ENCODE peak calls at places on chromosomes 13 and 19, in ten cellular contexts. One of them, this sample, is unnamed.

GRCh38 chr19:56547535-56547934 is 8.8 kb downstream of the ZFP28 start:
- DNase-seq in endothelial cell: no peak
- DNase-seq in thoracic aorta: no peak
- DNase-seq in neural crest cell: no peak
- DNase-seq in fibroblast of the aortic adventitia: no peak
- DNase-seq in right atrium auricular region: no peak
- DNase-seq in cardiac fibroblast: no peak
- DNase-seq in ascending aorta: no peak
- DNase-seq in Calu3: no peak
- DNase-seq in esophagus muscularis mucosa: no peak
- DNase-seq in this sample: no peak

GRCh38 chr13:40371531-40372125 is 294.8 kb downstream of the FOXO1 start:
- DNase-seq in endothelial cell: no peak
- DNase-seq in thoracic aorta: no peak
- DNase-seq in neural crest cell: no peak
- DNase-seq in fibroblast of the aortic adventitia: no peak
- DNase-seq in right atrium auricular region: no peak
- DNase-seq in cardiac fibroblast: no peak
- DNase-seq in ascending aorta: no peak
- DNase-seq in Calu3: no peak
- DNase-seq in esophagus muscularis mucosa: no peak
- DNase-seq in this sample: no peak

GRCh38 chr13:113427562-113428468 is 25.5 kb downstream of the ADPRHL1 start:
- DNase-seq in endothelial cell: no peak
- DNase-seq in thoracic aorta: no peak
- DNase-seq in neural crest cell: no peak
- DNase-seq in fibroblast of the aortic adventitia: peak
- DNase-seq in right atrium auricular region: no peak
- DNase-seq in cardiac fibroblast: peak
- DNase-seq in ascending aorta: no peak
- DNase-seq in Calu3: no peak
- DNase-seq in esophagus muscularis mucosa: no peak
- DNase-seq in this sample: no peak

GRCh38 chr19:43545276-43545675 is 12.3 kb downstream of the ZNF575 start:
- DNase-seq in endothelial cell: no peak
- DNase-seq in thoracic aorta: no peak
- DNase-seq in neural crest cell: no peak
- DNase-seq in fibroblast of the aortic adventitia: no peak
- DNase-seq in right atrium auricular region: no peak
- DNase-seq in cardiac fibroblast: no peak
- DNase-seq in ascending aorta: no peak
- DNase-seq in Calu3: no peak
- DNase-seq in esophagus muscularis mucosa: no peak
- DNase-seq in this sample: no peak

GRCh38 chr13:53782400-53783030 is 753.9 kb downstream of the OLFM4 start:
- DNase-seq in endothelial cell: peak
- DNase-seq in thoracic aorta: no peak
- DNase-seq in neural crest cell: peak
- DNase-seq in fibroblast of the aortic adventitia: peak
- DNase-seq in right atrium auricular region: no peak
- DNase-seq in cardiac fibroblast: peak
- DNase-seq in ascending aorta: no peak
- DNase-seq in Calu3: peak
- DNase-seq in esophagus muscularis mucosa: no peak
- DNase-seq in this sample: peak

GRCh38 chr19:55377356-55378131 is 918 bp downstream of the TMEM190 start:
- DNase-seq in endothelial cell: no peak
- DNase-seq in thoracic aorta: no peak
- DNase-seq in neural crest cell: no peak
- DNase-seq in fibroblast of the aortic adventitia: no peak
- DNase-seq in right atrium auricular region: no peak
- DNase-seq in cardiac fibroblast: no peak
- DNase-seq in ascending aorta: no peak
- DNase-seq in Calu3: no peak
- DNase-seq in esophagus muscularis mucosa: no peak
- DNase-seq in this sample: no peak

GRCh38 chr19:10339380-10339960 is at the start of gene ICAM3:
- DNase-seq in endothelial cell: no peak
- DNase-seq in thoracic aorta: no peak
- DNase-seq in neural crest cell: no peak
- DNase-seq in fibroblast of the aortic adventitia: no peak
- DNase-seq in right atrium auricular region: no peak
- DNase-seq in cardiac fibroblast: no peak
- DNase-seq in ascending aorta: no peak
- DNase-seq in Calu3: no peak
- DNase-seq in esophagus muscularis mucosa: no peak
- DNase-seq in this sample: no peak

GRCh38 chr13:59531571-59532091 is 632.1 kb downstream of the DIAPH3 start:
- DNase-seq in endothelial cell: peak
- DNase-seq in thoracic aorta: peak
- DNase-seq in neural crest cell: no peak
- DNase-seq in fibroblast of the aortic adventitia: peak
- DNase-seq in right atrium auricular region: peak
- DNase-seq in cardiac fibroblast: peak
- DNase-seq in ascending aorta: no peak
- DNase-seq in Calu3: peak
- DNase-seq in esophagus muscularis mucosa: no peak
- DNase-seq in this sample: no peak

GRCh38 chr13:97341135-97341534 is 92.8 kb upstream of the RAP2A start:
- DNase-seq in endothelial cell: no peak
- DNase-seq in thoracic aorta: no peak
- DNase-seq in neural crest cell: no peak
- DNase-seq in fibroblast of the aortic adventitia: no peak
- DNase-seq in right atrium auricular region: no peak
- DNase-seq in cardiac fibroblast: no peak
- DNase-seq in ascending aorta: no peak
- DNase-seq in Calu3: no peak
- DNase-seq in esophagus muscularis mucosa: no peak
- DNase-seq in this sample: no peak

GRCh38 chr19:3821857-3822364 is 35.7 kb upstream of the MATK start:
- DNase-seq in endothelial cell: peak
- DNase-seq in thoracic aorta: no peak
- DNase-seq in neural crest cell: peak
- DNase-seq in fibroblast of the aortic adventitia: peak
- DNase-seq in right atrium auricular region: peak
- DNase-seq in cardiac fibroblast: peak
- DNase-seq in ascending aorta: no peak
- DNase-seq in Calu3: peak
- DNase-seq in esophagus muscularis mucosa: no peak
- DNase-seq in this sample: peak

GRCh38 chr13:112576191-112576590 is 11.8 kb downstream of the TUBGCP3 start:
- DNase-seq in endothelial cell: no peak
- DNase-seq in thoracic aorta: no peak
- DNase-seq in neural crest cell: no peak
- DNase-seq in fibroblast of the aortic adventitia: no peak
- DNase-seq in right atrium auricular region: no peak
- DNase-seq in cardiac fibroblast: no peak
- DNase-seq in ascending aorta: no peak
- DNase-seq in Calu3: no peak
- DNase-seq in esophagus muscularis mucosa: no peak
- DNase-seq in this sample: no peak

GRCh38 chr13:48066310-48066989 is 28.5 kb downstream of the MED4 start:
- DNase-seq in endothelial cell: no peak
- DNase-seq in thoracic aorta: no peak
- DNase-seq in neural crest cell: no peak
- DNase-seq in fibroblast of the aortic adventitia: peak
- DNase-seq in right atrium auricular region: no peak
- DNase-seq in cardiac fibroblast: peak
- DNase-seq in ascending aorta: no peak
- DNase-seq in Calu3: no peak
- DNase-seq in esophagus muscularis mucosa: no peak
- DNase-seq in this sample: no peak

GRCh38 chr19:11324079-11324661 is 15.3 kb downstream of the RAB3D start:
- DNase-seq in endothelial cell: no peak
- DNase-seq in thoracic aorta: peak
- DNase-seq in neural crest cell: no peak
- DNase-seq in fibroblast of the aortic adventitia: peak
- DNase-seq in right atrium auricular region: peak
- DNase-seq in cardiac fibroblast: peak
- DNase-seq in ascending aorta: peak
- DNase-seq in Calu3: peak
- DNase-seq in esophagus muscularis mucosa: no peak
- DNase-seq in this sample: no peak

GRCh38 chr13:111314852-111315251 is 5.6 kb upstream of the TEX29 start:
- DNase-seq in endothelial cell: no peak
- DNase-seq in thoracic aorta: no peak
- DNase-seq in neural crest cell: no peak
- DNase-seq in fibroblast of the aortic adventitia: no peak
- DNase-seq in right atrium auricular region: no peak
- DNase-seq in cardiac fibroblast: no peak
- DNase-seq in ascending aorta: no peak
- DNase-seq in Calu3: no peak
- DNase-seq in esophagus muscularis mucosa: no peak
- DNase-seq in this sample: no peak

GRCh38 chr13:66225071-66225470 is 1005.1 kb downstream of the PCDH9 start:
- DNase-seq in endothelial cell: no peak
- DNase-seq in thoracic aorta: no peak
- DNase-seq in neural crest cell: no peak
- DNase-seq in fibroblast of the aortic adventitia: no peak
- DNase-seq in right atrium auricular region: no peak
- DNase-seq in cardiac fibroblast: no peak
- DNase-seq in ascending aorta: no peak
- DNase-seq in Calu3: no peak
- DNase-seq in esophagus muscularis mucosa: no peak
- DNase-seq in this sample: no peak

GRCh38 chr13:40981949-40982348 is 37.2 kb downstream of the ELF1 start:
- DNase-seq in endothelial cell: no peak
- DNase-seq in thoracic aorta: no peak
- DNase-seq in neural crest cell: no peak
- DNase-seq in fibroblast of the aortic adventitia: no peak
- DNase-seq in right atrium auricular region: no peak
- DNase-seq in cardiac fibroblast: no peak
- DNase-seq in ascending aorta: no peak
- DNase-seq in Calu3: no peak
- DNase-seq in esophagus muscularis mucosa: no peak
- DNase-seq in this sample: no peak

GRCh38 chr13:88656751-88657150 is 985.6 kb downstream of the SLITRK5 start:
- DNase-seq in endothelial cell: no peak
- DNase-seq in thoracic aorta: no peak
- DNase-seq in neural crest cell: no peak
- DNase-seq in fibroblast of the aortic adventitia: no peak
- DNase-seq in right atrium auricular region: no peak
- DNase-seq in cardiac fibroblast: no peak
- DNase-seq in ascending aorta: no peak
- DNase-seq in Calu3: peak
- DNase-seq in esophagus muscularis mucosa: no peak
- DNase-seq in this sample: no peak

GRCh38 chr19:8575467-8575997 is 1.7 kb downstream of the MYO1F start:
- DNase-seq in endothelial cell: no peak
- DNase-seq in thoracic aorta: no peak
- DNase-seq in neural crest cell: no peak
- DNase-seq in fibroblast of the aortic adventitia: peak
- DNase-seq in right atrium auricular region: no peak
- DNase-seq in cardiac fibroblast: peak
- DNase-seq in ascending aorta: no peak
- DNase-seq in Calu3: no peak
- DNase-seq in esophagus muscularis mucosa: no peak
- DNase-seq in this sample: no peak

GRCh38 chr19:40235238-40236025 is 8.9 kb upstream of the CCNP start:
- DNase-seq in endothelial cell: no peak
- DNase-seq in thoracic aorta: no peak
- DNase-seq in neural crest cell: no peak
- DNase-seq in fibroblast of the aortic adventitia: no peak
- DNase-seq in right atrium auricular region: no peak
- DNase-seq in cardiac fibroblast: no peak
- DNase-seq in ascending aorta: no peak
- DNase-seq in Calu3: no peak
- DNase-seq in esophagus muscularis mucosa: no peak
- DNase-seq in this sample: no peak
- TF ChIP-seq CTCF in endothelial cell: no peak
- TF ChIP-seq CTCF in thoracic aorta: no peak
- TF ChIP-seq CTCF in neural crest cell: peak
- TF ChIP-seq CTCF in fibroblast of the aortic adventitia: no peak
- TF ChIP-seq CTCF in right atrium auricular region: no peak
- TF ChIP-seq CTCF in cardiac fibroblast: peak
- TF ChIP-seq CTCF in ascending aorta: no peak
- TF ChIP-seq CTCF in Calu3: no peak
- TF ChIP-seq CTCF in esophagus muscularis mucosa: no peak
- TF ChIP-seq CTCF in this sample: peak

GRCh38 chr13:110306340-110306959 is 507 bp downstream of the COL4A1 start:
- DNase-seq in endothelial cell: no peak
- DNase-seq in thoracic aorta: no peak
- DNase-seq in neural crest cell: peak
- DNase-seq in fibroblast of the aortic adventitia: peak
- DNase-seq in right atrium auricular region: peak
- DNase-seq in cardiac fibroblast: peak
- DNase-seq in ascending aorta: no peak
- DNase-seq in Calu3: no peak
- DNase-seq in esophagus muscularis mucosa: no peak
- DNase-seq in this sample: no peak
- TF ChIP-seq CTCF in endothelial cell: no peak
- TF ChIP-seq CTCF in thoracic aorta: no peak
- TF ChIP-seq CTCF in neural crest cell: no peak
- TF ChIP-seq CTCF in fibroblast of the aortic adventitia: peak
- TF ChIP-seq CTCF in right atrium auricular region: no peak
- TF ChIP-seq CTCF in cardiac fibroblast: no peak
- TF ChIP-seq CTCF in ascending aorta: no peak
- TF ChIP-seq CTCF in Calu3: no peak
- TF ChIP-seq CTCF in esophagus muscularis mucosa: peak
- TF ChIP-seq CTCF in this sample: no peak

DNA sequence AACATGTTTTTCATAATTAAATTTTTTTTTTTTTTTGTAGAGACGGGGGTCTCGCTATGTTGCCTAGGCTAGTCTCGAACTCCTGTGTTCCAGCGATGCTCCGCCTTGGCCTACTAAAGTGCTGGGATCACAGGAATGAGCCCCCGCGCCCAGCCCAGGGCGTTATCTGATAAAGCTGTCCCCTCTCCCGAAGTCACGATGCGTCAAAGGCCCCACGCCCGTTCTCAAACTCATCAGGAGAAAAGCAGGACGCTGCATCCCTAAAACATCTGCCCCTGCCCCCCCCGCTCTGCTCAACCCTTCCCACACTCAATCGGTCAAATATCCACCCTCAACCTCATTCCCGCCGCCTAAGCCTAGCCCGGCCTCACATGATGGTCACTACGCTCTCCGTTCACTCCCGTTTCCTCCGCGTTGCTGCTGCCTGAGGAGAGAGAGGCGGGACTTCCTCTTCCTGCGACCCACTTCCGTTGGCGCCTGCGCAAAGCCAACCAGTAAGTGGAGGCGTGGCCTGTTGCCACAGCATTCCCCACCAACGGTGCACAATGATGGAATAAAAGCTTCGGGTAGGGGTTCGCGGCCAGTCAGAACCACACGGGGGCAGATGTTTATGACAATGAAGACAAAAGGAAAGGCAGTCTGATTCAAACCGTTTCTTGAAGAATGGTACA is at the start of gene SNRPD2:
- DNase-seq in endothelial cell: peak
- DNase-seq in thoracic aorta: peak
- DNase-seq in neural crest cell: peak
- DNase-seq in fibroblast of the aortic adventitia: peak
- DNase-seq in right atrium auricular region: peak
- DNase-seq in cardiac fibroblast: peak
- DNase-seq in ascending aorta: peak
- DNase-seq in Calu3: peak
- DNase-seq in esophagus muscularis mucosa: peak
- DNase-seq in this sample: peak
- TF ChIP-seq CTCF in endothelial cell: peak
- TF ChIP-seq CTCF in thoracic aorta: no peak
- TF ChIP-seq CTCF in neural crest cell: peak
- TF ChIP-seq CTCF in fibroblast of the aortic adventitia: no peak
- TF ChIP-seq CTCF in right atrium auricular region: no peak
- TF ChIP-seq CTCF in cardiac fibroblast: no peak
- TF ChIP-seq CTCF in ascending aorta: no peak
- TF ChIP-seq CTCF in Calu3: no peak
- TF ChIP-seq CTCF in esophagus muscularis mucosa: no peak
- TF ChIP-seq CTCF in this sample: no peak

GRCh38 chr13:69580255-69580654 is 527.4 kb upstream of the ATXN8OS start:
- DNase-seq in endothelial cell: no peak
- DNase-seq in thoracic aorta: no peak
- DNase-seq in neural crest cell: no peak
- DNase-seq in fibroblast of the aortic adventitia: no peak
- DNase-seq in right atrium auricular region: no peak
- DNase-seq in cardiac fibroblast: no peak
- DNase-seq in ascending aorta: no peak
- DNase-seq in Calu3: no peak
- DNase-seq in esophagus muscularis mucosa: no peak
- DNase-seq in this sample: no peak
- TF ChIP-seq CTCF in endothelial cell: no peak
- TF ChIP-seq CTCF in thoracic aorta: no peak
- TF ChIP-seq CTCF in neural crest cell: no peak
- TF ChIP-seq CTCF in fibroblast of the aortic adventitia: no peak
- TF ChIP-seq CTCF in right atrium auricular region: no peak
- TF ChIP-seq CTCF in cardiac fibroblast: no peak
- TF ChIP-seq CTCF in ascending aorta: no peak
- TF ChIP-seq CTCF in Calu3: no peak
- TF ChIP-seq CTCF in esophagus muscularis mucosa: no peak
- TF ChIP-seq CTCF in this sample: no peak